ENCODE peak calls at places on chromosomes 12 and 14, in eight cellular contexts. One of them, this sample, is unnamed.

GRCh38 chr14:101540481-101540880 is 20.8 kb upstream of the DIO3 start:
- DNase-seq in hepatocyte: no peak
- DNase-seq in stimulated activated CD4-positive, alpha-beta T cell treated with anti-CD3 and anti-CD28 coated beads, Interleukin-2, amount 100 ng/mL, for 48 hours: no peak
- DNase-seq in AG08395: no peak
- DNase-seq in endothelial cell: no peak
- DNase-seq in right cardiac atrium: peak; percentile 9
- DNase-seq in EH: no peak
- DNase-seq in DMS153: no peak
- DNase-seq in this sample: no peak

GRCh38 chr12:57522887-57523705 is 472 bp downstream of the MBD6 start:
- DNase-seq in AG08395: no peak
- DNase-seq in EH: peak; percentile 56
- DNase-seq in DMS153: no peak
- DNase-seq in stimulated activated CD4-positive, alpha-beta T cell treated with anti-CD3 and anti-CD28 coated beads, Interleukin-2, amount 100 ng/mL, for 48 hours: no peak
- DNase-seq in right cardiac atrium: peak; percentile 84
- DNase-seq in endothelial cell: peak; percentile 49
- DNase-seq in hepatocyte: peak; percentile 85
- DNase-seq in this sample: peak; percentile 24

GRCh38 chr14:100906420-100906819 is 2.9 kb upstream of the RTL1 start:
- DNase-seq in EH: no peak
- DNase-seq in stimulated activated CD4-positive, alpha-beta T cell treated with anti-CD3 and anti-CD28 coated beads, Interleukin-2, amount 100 ng/mL, for 48 hours: no peak
- DNase-seq in endothelial cell: peak; percentile 41
- DNase-seq in DMS153: no peak
- DNase-seq in AG08395: no peak
- DNase-seq in right cardiac atrium: no peak
- DNase-seq in hepatocyte: no peak
- DNase-seq in this sample: no peak

GRCh38 chr12:108517288-108518100 is 2.4 kb downstream of the FICD start:
- DNase-seq in EH: no peak
- DNase-seq in hepatocyte: no peak
- DNase-seq in stimulated activated CD4-positive, alpha-beta T cell treated with anti-CD3 and anti-CD28 coated beads, Interleukin-2, amount 100 ng/mL, for 48 hours: no peak
- DNase-seq in endothelial cell: no peak
- DNase-seq in DMS153: no peak
- DNase-seq in right cardiac atrium: no peak
- DNase-seq in AG08395: no peak
- DNase-seq in this sample: no peak

GRCh38 chr12:26789731-26790644 is 43.0 kb downstream of the ITPR2 start:
- DNase-seq in stimulated activated CD4-positive, alpha-beta T cell treated with anti-CD3 and anti-CD28 coated beads, Interleukin-2, amount 100 ng/mL, for 48 hours: no peak
- DNase-seq in hepatocyte: no peak
- DNase-seq in EH: peak; percentile 77
- DNase-seq in right cardiac atrium: no peak
- DNase-seq in AG08395: peak; percentile 72
- DNase-seq in DMS153: no peak
- DNase-seq in endothelial cell: no peak
- DNase-seq in this sample: peak; percentile 24

GRCh38 chr12:105499223-105499622 is 168.7 kb downstream of the C12orf75 start:
- DNase-seq in stimulated activated CD4-positive, alpha-beta T cell treated with anti-CD3 and anti-CD28 coated beads, Interleukin-2, amount 100 ng/mL, for 48 hours: no peak
- DNase-seq in AG08395: no peak
- DNase-seq in right cardiac atrium: no peak
- DNase-seq in hepatocyte: no peak
- DNase-seq in DMS153: no peak
- DNase-seq in endothelial cell: no peak
- DNase-seq in EH: no peak
- DNase-seq in this sample: no peak

GRCh38 chr14:103100281-103101121 is 6.0 kb downstream of the EXOC3L4 start:
- DNase-seq in stimulated activated CD4-positive, alpha-beta T cell treated with anti-CD3 and anti-CD28 coated beads, Interleukin-2, amount 100 ng/mL, for 48 hours: no peak
- DNase-seq in EH: no peak
- DNase-seq in DMS153: no peak
- DNase-seq in endothelial cell: no peak
- DNase-seq in AG08395: no peak
- DNase-seq in hepatocyte: no peak
- DNase-seq in right cardiac atrium: peak; percentile 12
- DNase-seq in this sample: no peak

GRCh38 chr14:36879558-36879957 is 217.9 kb downstream of the PAX9 start:
- DNase-seq in endothelial cell: no peak
- DNase-seq in hepatocyte: no peak
- DNase-seq in right cardiac atrium: no peak
- DNase-seq in EH: no peak
- DNase-seq in DMS153: no peak
- DNase-seq in AG08395: no peak
- DNase-seq in stimulated activated CD4-positive, alpha-beta T cell treated with anti-CD3 and anti-CD28 coated beads, Interleukin-2, amount 100 ng/mL, for 48 hours: no peak
- DNase-seq in this sample: no peak

GRCh38 chr12:118164798-118165486 is 29.0 kb downstream of the PEBP1 start:
- DNase-seq in AG08395: peak; percentile 46
- DNase-seq in EH: peak; percentile 39
- DNase-seq in DMS153: peak; percentile 39
- DNase-seq in endothelial cell: peak; percentile 40
- DNase-seq in hepatocyte: peak; percentile 63
- DNase-seq in right cardiac atrium: no peak
- DNase-seq in stimulated activated CD4-positive, alpha-beta T cell treated with anti-CD3 and anti-CD28 coated beads, Interleukin-2, amount 100 ng/mL, for 48 hours: no peak
- DNase-seq in this sample: peak; percentile 14

GRCh38 chr14:60984225-60984624 is 3.2 kb downstream of the SLC38A6 start:
- DNase-seq in endothelial cell: no peak
- DNase-seq in hepatocyte: no peak
- DNase-seq in right cardiac atrium: no peak
- DNase-seq in DMS153: no peak
- DNase-seq in stimulated activated CD4-positive, alpha-beta T cell treated with anti-CD3 and anti-CD28 coated beads, Interleukin-2, amount 100 ng/mL, for 48 hours: no peak
- DNase-seq in AG08395: no peak
- DNase-seq in EH: no peak
- DNase-seq in this sample: no peak

GRCh38 chr12:13404631-13405473 is 208.3 kb downstream of the EMP1 start:
- DNase-seq in EH: no peak
- DNase-seq in right cardiac atrium: no peak
- DNase-seq in DMS153: no peak
- DNase-seq in AG08395: no peak
- DNase-seq in hepatocyte: no peak
- DNase-seq in stimulated activated CD4-positive, alpha-beta T cell treated with anti-CD3 and anti-CD28 coated beads, Interleukin-2, amount 100 ng/mL, for 48 hours: no peak
- DNase-seq in endothelial cell: no peak
- DNase-seq in this sample: no peak

GRCh38 chr14:60160422-60160821 is 4.8 kb downstream of the DHRS7 start:
- DNase-seq in endothelial cell: no peak
- DNase-seq in hepatocyte: no peak
- DNase-seq in EH: no peak
- DNase-seq in DMS153: no peak
- DNase-seq in right cardiac atrium: peak; percentile 67
- DNase-seq in AG08395: no peak
- DNase-seq in stimulated activated CD4-positive, alpha-beta T cell treated with anti-CD3 and anti-CD28 coated beads, Interleukin-2, amount 100 ng/mL, for 48 hours: no peak
- DNase-seq in this sample: no peak

GRCh38 chr14:67166450-67166853 is 22.8 kb upstream of the GARIN2 start:
- DNase-seq in AG08395: peak; percentile 45
- DNase-seq in EH: peak; percentile 57
- DNase-seq in right cardiac atrium: no peak
- DNase-seq in DMS153: no peak
- DNase-seq in endothelial cell: peak; percentile 44
- DNase-seq in hepatocyte: peak; percentile 51
- DNase-seq in stimulated activated CD4-positive, alpha-beta T cell treated with anti-CD3 and anti-CD28 coated beads, Interleukin-2, amount 100 ng/mL, for 48 hours: peak; percentile 14
- DNase-seq in this sample: peak; percentile 37

GRCh38 chr14:61528591-61529021 is 166.7 kb upstream of the HIF1A start:
- DNase-seq in hepatocyte: no peak
- DNase-seq in AG08395: peak; percentile 70
- DNase-seq in stimulated activated CD4-positive, alpha-beta T cell treated with anti-CD3 and anti-CD28 coated beads, Interleukin-2, amount 100 ng/mL, for 48 hours: no peak
- DNase-seq in EH: peak; percentile 96
- DNase-seq in right cardiac atrium: no peak
- DNase-seq in endothelial cell: no peak
- DNase-seq in DMS153: no peak
- DNase-seq in this sample: peak; percentile 89

GRCh38 chr12:49022558-49023178 is 4.1 kb upstream of the PRKAG1 start:
- DNase-seq in right cardiac atrium: no peak
- DNase-seq in endothelial cell: no peak
- DNase-seq in EH: no peak
- DNase-seq in hepatocyte: no peak
- DNase-seq in stimulated activated CD4-positive, alpha-beta T cell treated with anti-CD3 and anti-CD28 coated beads, Interleukin-2, amount 100 ng/mL, for 48 hours: no peak
- DNase-seq in AG08395: no peak
- DNase-seq in DMS153: no peak
- DNase-seq in this sample: no peak

GRCh38 chr12:104352106-104352713 is 48.7 kb downstream of the EID3 start:
- DNase-seq in EH: peak; percentile 61
- DNase-seq in AG08395: no peak
- DNase-seq in DMS153: no peak
- DNase-seq in hepatocyte: peak; percentile 1
- DNase-seq in right cardiac atrium: no peak
- DNase-seq in endothelial cell: no peak
- DNase-seq in stimulated activated CD4-positive, alpha-beta T cell treated with anti-CD3 and anti-CD28 coated beads, Interleukin-2, amount 100 ng/mL, for 48 hours: no peak
- DNase-seq in this sample: peak; percentile 43

GRCh38 chr14:36973806-36974442 is 198.5 kb downstream of the SLC25A21 start:
- DNase-seq in right cardiac atrium: no peak
- DNase-seq in DMS153: no peak
- DNase-seq in endothelial cell: no peak
- DNase-seq in hepatocyte: no peak
- DNase-seq in EH: peak; percentile 80
- DNase-seq in stimulated activated CD4-positive, alpha-beta T cell treated with anti-CD3 and anti-CD28 coated beads, Interleukin-2, amount 100 ng/mL, for 48 hours: no peak
- DNase-seq in AG08395: peak; percentile 19
- DNase-seq in this sample: no peak

GRCh38 chr14:103126873-103127304 is 3.6 kb downstream of the TNFAIP2 start:
- DNase-seq in stimulated activated CD4-positive, alpha-beta T cell treated with anti-CD3 and anti-CD28 coated beads, Interleukin-2, amount 100 ng/mL, for 48 hours: no peak
- DNase-seq in endothelial cell: peak; percentile 57
- DNase-seq in right cardiac atrium: peak; percentile 71
- DNase-seq in AG08395: no peak
- DNase-seq in EH: no peak
- DNase-seq in DMS153: no peak
- DNase-seq in hepatocyte: peak; percentile 92
- DNase-seq in this sample: no peak

GRCh38 chr12:9651265-9651729 is 18.2 kb upstream of the CLEC2D start:
- DNase-seq in AG08395: peak; percentile 25
- DNase-seq in EH: peak; percentile 93
- DNase-seq in right cardiac atrium: no peak
- DNase-seq in endothelial cell: no peak
- DNase-seq in stimulated activated CD4-positive, alpha-beta T cell treated with anti-CD3 and anti-CD28 coated beads, Interleukin-2, amount 100 ng/mL, for 48 hours: peak; percentile 56
- DNase-seq in DMS153: no peak
- DNase-seq in hepatocyte: no peak
- DNase-seq in this sample: peak; percentile 79

GRCh38 chr12:80107221-80107620 is 7.9 kb downstream of the OTOGL start:
- DNase-seq in EH: peak; percentile 74
- DNase-seq in endothelial cell: no peak
- DNase-seq in right cardiac atrium: no peak
- DNase-seq in DMS153: no peak
- DNase-seq in AG08395: no peak
- DNase-seq in stimulated activated CD4-positive, alpha-beta T cell treated with anti-CD3 and anti-CD28 coated beads, Interleukin-2, amount 100 ng/mL, for 48 hours: no peak
- DNase-seq in hepatocyte: no peak
- DNase-seq in this sample: peak; percentile 2

GRCh38 chr12:124827588-124828184 is 36.0 kb downstream of the SCARB1 start:
- DNase-seq in EH: no peak
- DNase-seq in right cardiac atrium: no peak
- DNase-seq in endothelial cell: no peak
- DNase-seq in AG08395: no peak
- DNase-seq in stimulated activated CD4-positive, alpha-beta T cell treated with anti-CD3 and anti-CD28 coated beads, Interleukin-2, amount 100 ng/mL, for 48 hours: no peak
- DNase-seq in DMS153: peak; percentile 66
- DNase-seq in hepatocyte: peak; percentile 58
- DNase-seq in this sample: no peak

GRCh38 chr12:48003226-48004038 is 844 bp downstream of the COL2A1 start:
- DNase-seq in DMS153: no peak
- DNase-seq in right cardiac atrium: no peak
- DNase-seq in AG08395: no peak
- DNase-seq in hepatocyte: no peak
- DNase-seq in stimulated activated CD4-positive, alpha-beta T cell treated with anti-CD3 and anti-CD28 coated beads, Interleukin-2, amount 100 ng/mL, for 48 hours: no peak
- DNase-seq in endothelial cell: no peak
- DNase-seq in EH: no peak
- DNase-seq in this sample: no peak

GRCh38 chr14:39452680-39453079 is 20.4 kb upstream of the FBXO33 start:
- DNase-seq in endothelial cell: no peak
- DNase-seq in stimulated activated CD4-positive, alpha-beta T cell treated with anti-CD3 and anti-CD28 coated beads, Interleukin-2, amount 100 ng/mL, for 48 hours: no peak
- DNase-seq in right cardiac atrium: no peak
- DNase-seq in hepatocyte: no peak
- DNase-seq in AG08395: no peak
- DNase-seq in EH: no peak
- DNase-seq in DMS153: no peak
- DNase-seq in this sample: no peak

GRCh38 chr12:12696562-12697383 is 790 bp upstream of the GPR19 start:
- DNase-seq in right cardiac atrium: peak; percentile 97
- DNase-seq in hepatocyte: peak; percentile 96
- DNase-seq in stimulated activated CD4-positive, alpha-beta T cell treated with anti-CD3 and anti-CD28 coated beads, Interleukin-2, amount 100 ng/mL, for 48 hours: peak; percentile 83
- DNase-seq in EH: peak; percentile 86
- DNase-seq in DMS153: peak; percentile 82
- DNase-seq in AG08395: peak; percentile 88
- DNase-seq in endothelial cell: peak; percentile 88
- DNase-seq in this sample: peak; percentile 82

GRCh38 chr12:73935817-73936216 is 601.8 kb upstream of the ATXN7L3B start:
- DNase-seq in hepatocyte: peak; percentile 37
- DNase-seq in EH: no peak
- DNase-seq in DMS153: peak; percentile 62
- DNase-seq in right cardiac atrium: no peak
- DNase-seq in endothelial cell: no peak
- DNase-seq in stimulated activated CD4-positive, alpha-beta T cell treated with anti-CD3 and anti-CD28 coated beads, Interleukin-2, amount 100 ng/mL, for 48 hours: no peak
- DNase-seq in AG08395: no peak
- DNase-seq in this sample: no peak

GRCh38 chr12:5396541-5396940 is 35.4 kb upstream of the NTF3 start:
- DNase-seq in hepatocyte: no peak
- DNase-seq in AG08395: no peak
- DNase-seq in EH: no peak
- DNase-seq in right cardiac atrium: no peak
- DNase-seq in endothelial cell: no peak
- DNase-seq in stimulated activated CD4-positive, alpha-beta T cell treated with anti-CD3 and anti-CD28 coated beads, Interleukin-2, amount 100 ng/mL, for 48 hours: no peak
- DNase-seq in DMS153: no peak
- DNase-seq in this sample: no peak

GRCh38 chr12:47903151-47903611 is 1.6 kb downstream of the VDR start:
- DNase-seq in endothelial cell: no peak
- DNase-seq in stimulated activated CD4-positive, alpha-beta T cell treated with anti-CD3 and anti-CD28 coated beads, Interleukin-2, amount 100 ng/mL, for 48 hours: no peak
- DNase-seq in DMS153: no peak
- DNase-seq in right cardiac atrium: peak; percentile 74
- DNase-seq in EH: peak; percentile 76
- DNase-seq in hepatocyte: peak; percentile 44
- DNase-seq in AG08395: peak; percentile 75
- DNase-seq in this sample: peak; percentile 68

GRCh38 chr14:100679707-100680438 is 46.8 kb upstream of the DLK1 start:
- DNase-seq in DMS153: no peak
- DNase-seq in hepatocyte: peak; percentile 90
- DNase-seq in AG08395: peak; percentile 94
- DNase-seq in stimulated activated CD4-positive, alpha-beta T cell treated with anti-CD3 and anti-CD28 coated beads, Interleukin-2, amount 100 ng/mL, for 48 hours: no peak
- DNase-seq in endothelial cell: no peak
- DNase-seq in right cardiac atrium: peak; percentile 83
- DNase-seq in EH: peak; percentile 95
- DNase-seq in this sample: peak; percentile 66

This sample was measured in RPMI7951.